ENCODE peak calls at places on chromosomes 3 and 15, in eight cellular contexts. N, Z, C, F, A, D, Y and T are unnamed samples.
A peak's percentile ranks its signal among the peaks of the same experiment; 100 is the strongest.

GRCh38 chr3:5275529-5275928 is 88.0 kb downstream of the EDEM1 start:
- DNase-seq in N (no peak), Z (no peak), C (no peak), F (peak; percentile 8), A (no peak), D (no peak), Y (no peak), T (peak; percentile 4)

GRCh38 chr3:43858052-43858701 is 167.4 kb downstream of the ABHD5 start:
- DNase-seq in N (no peak), Z (no peak), C (no peak), F (no peak), A (no peak), D (no peak), Y (no peak), T (no peak)

GRCh38 chr15:88454867-88455810 is 12.0 kb downstream of the MRPL46 start:
- DNase-seq in N (peak; percentile 80), Z (peak; percentile 90), C (peak; percentile 64), F (peak; percentile 82), A (peak; percentile 50), D (peak; percentile 41), Y (peak; percentile 61), T (peak; percentile 81)

GRCh38 chr15:63791236-63791635 is 42.5 kb downstream of the HERC1 start:
- DNase-seq in N (no peak), Z (peak; percentile 49), C (no peak), F (no peak), A (no peak), D (no peak), Y (no peak), T (no peak)

GRCh38 chr15:90884719-90885431 is 571 bp downstream of the FES start:
- DNase-seq in N (no peak), Z (no peak), C (no peak), F (no peak), A (no peak), D (no peak), Y (no peak), T (no peak)

GRCh38 chr3:170469151-170470062 is 50.7 kb downstream of the CLDN11 start:
- DNase-seq in N (no peak), Z (peak; percentile 91), C (no peak), F (no peak), A (no peak), D (peak; percentile 65), Y (no peak), T (peak; percentile 73)

GRCh38 chr15:31598620-31599019 is 272.0 kb downstream of the KLF13 start:
- DNase-seq in N (no peak), Z (no peak), C (peak; percentile 68), F (no peak), A (no peak), D (no peak), Y (no peak), T (no peak)

GRCh38 chr3:4763604-4764247 is 215.5 kb upstream of the BHLHE40 start:
- DNase-seq in N (no peak), Z (no peak), C (no peak), F (no peak), A (no peak), D (no peak), Y (no peak), T (no peak)

GRCh38 chr3:155411500-155412223 is 118.2 kb upstream of the STRIT1 start:
- DNase-seq in N (no peak), Z (no peak), C (no peak), F (no peak), A (no peak), D (no peak), Y (no peak), T (no peak)

DNA sequence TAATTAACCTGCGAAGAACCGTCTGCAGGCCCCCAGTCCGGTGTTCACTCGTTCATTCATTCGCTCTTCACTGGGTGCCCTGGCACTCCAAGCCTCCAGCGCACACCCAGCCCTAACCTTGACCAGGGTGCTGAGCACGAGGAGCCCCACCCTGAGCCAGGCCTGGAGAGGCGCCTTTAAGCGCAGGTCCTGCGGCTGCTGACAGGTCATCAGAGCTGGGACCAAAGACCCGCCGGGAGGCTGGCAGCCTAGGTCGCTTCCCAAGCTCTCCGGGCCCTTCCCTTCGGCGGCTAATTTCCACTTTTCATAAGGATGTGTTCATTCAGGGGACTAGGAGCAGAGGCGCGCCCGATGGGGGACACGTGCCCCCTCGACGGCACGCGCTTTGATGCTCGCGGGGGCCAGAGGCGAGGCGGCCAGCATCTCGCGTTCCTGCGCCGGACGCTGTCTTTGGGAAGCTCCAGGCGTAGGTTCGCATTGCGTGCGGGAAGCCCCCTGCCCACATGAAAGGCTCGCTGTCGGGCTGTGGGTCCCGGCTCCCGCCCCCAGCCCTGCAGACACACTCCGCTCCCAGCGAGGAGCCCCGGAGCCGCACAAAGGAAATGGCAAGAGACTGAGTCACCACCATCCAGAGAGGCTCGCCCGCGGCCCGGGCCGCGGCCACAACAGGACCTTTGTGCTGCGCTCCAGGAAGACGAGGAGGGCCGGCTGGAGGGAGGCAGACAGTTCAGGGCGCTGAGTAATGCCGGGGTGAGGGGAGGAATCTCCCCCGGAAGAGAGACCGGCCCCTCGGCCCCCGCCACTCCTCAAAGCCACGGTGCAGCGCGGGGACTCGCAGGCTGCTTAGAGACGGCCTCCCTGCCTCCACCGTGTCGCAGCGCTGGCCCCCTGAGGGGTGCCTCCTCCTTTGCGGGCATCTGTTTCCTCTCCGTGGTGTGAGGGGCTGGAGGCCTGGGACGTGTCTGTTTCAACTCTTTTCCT is 266.4 kb upstream of the HES1 start:
- DNase-seq in N (no peak), Z (peak; percentile 91), C (no peak), F (peak; percentile 72), A (no peak), D (peak; percentile 24), Y (peak; percentile 48), T (peak; percentile 52)
- TF ChIP-seq CTCF in N (no peak), Z (no peak), C (no peak), F (no peak), A (no peak), D (no peak), Y (no peak), T (no peak)

GRCh38 chr15:50241684-50242450 is 23.7 kb downstream of the HDC start:
- DNase-seq in N (no peak), Z (peak; percentile 69), C (no peak), F (no peak), A (no peak), D (no peak), Y (no peak), T (peak; percentile 39)
- TF ChIP-seq CTCF in N (no peak), Z (no peak), C (no peak), F (no peak), A (no peak), D (no peak), Y (no peak), T (no peak)

DNA sequence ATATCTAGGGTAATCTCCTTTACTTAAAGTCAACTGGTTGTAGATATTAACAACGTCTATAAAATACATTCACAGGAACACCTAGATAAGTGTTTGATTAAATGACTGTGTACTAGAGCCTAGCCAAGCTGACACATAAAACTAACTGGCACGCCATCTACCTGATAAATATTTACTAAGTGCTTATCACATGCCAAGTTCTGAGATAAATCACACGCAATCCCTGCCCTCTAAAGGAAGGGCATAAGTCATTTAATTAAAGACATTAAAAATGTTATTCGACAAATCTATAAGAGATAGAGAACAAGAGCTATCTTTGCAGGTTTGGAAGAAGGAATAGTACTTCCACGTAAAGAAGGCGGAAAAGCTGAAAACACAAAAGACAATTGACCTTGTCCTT is 11.1 kb upstream of the MB21D2 start:
- DNase-seq in N (no peak), Z (no peak), C (no peak), F (no peak), A (no peak), D (no peak), Y (no peak), T (no peak)
- TF ChIP-seq CTCF in N (no peak), Z (no peak), C (no peak), F (no peak), A (no peak), D (no peak), Y (no peak), T (no peak)

DNA sequence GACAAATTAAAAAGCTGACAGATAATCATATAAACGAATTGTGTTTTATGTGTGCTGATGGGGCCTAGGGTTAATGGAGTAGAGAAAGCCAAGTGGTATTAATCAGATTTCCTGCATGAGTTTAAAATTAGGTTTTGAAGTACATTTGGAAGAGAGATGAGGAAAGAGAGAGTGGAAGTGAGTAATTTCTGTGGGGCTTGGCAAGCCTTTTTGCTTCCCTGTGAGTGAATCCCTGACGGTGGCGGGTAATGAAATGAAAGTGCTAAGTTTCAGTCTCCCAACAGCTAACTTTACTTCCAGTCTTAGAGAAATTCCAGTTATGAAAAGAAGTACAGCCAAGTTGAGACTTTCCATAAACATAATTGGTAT is 139.3 kb downstream of the BBX start:
- DNase-seq in N (peak; percentile 70), Z (peak; percentile 85), C (no peak), F (peak; percentile 80), A (no peak), D (peak; percentile 41), Y (no peak), T (peak; percentile 86)
- TF ChIP-seq CTCF in N (no peak), Z (no peak), C (no peak), F (no peak), A (no peak), D (no peak), Y (no peak), T (no peak)

GRCh38 chr3:42600958-42601675 is 631 bp downstream of the NKTR start:
- DNase-seq in N (peak; percentile 73), Z (peak; percentile 75), C (no peak), F (peak; percentile 70), A (no peak), D (peak; percentile 62), Y (no peak), T (peak; percentile 60)
- TF ChIP-seq CTCF in N (peak; percentile 44), Z (no peak), C (no peak), F (peak; percentile 24), A (no peak), D (peak; percentile 27), Y (no peak), T (peak; percentile 17)